ENCODE peak calls at places on chromosomes 2 and 18, in four cellular contexts. One of them, this sample, is unnamed.

GRCh38 chr2:174673876-174674275 is 76.3 kb upstream of the WIPF1 start:
- DNase-seq in HepG2: no peak
- DNase-seq in H1: no peak
- DNase-seq in K562: no peak
- DNase-seq in this sample: no peak

GRCh38 chr2:43052204-43052943 is 174.0 kb downstream of the ZFP36L2 start:
- DNase-seq in H1: no peak
- DNase-seq in HepG2: peak
- DNase-seq in K562: peak
- DNase-seq in this sample: no peak

GRCh38 chr2:49255325-49256023 is 101.2 kb upstream of the FSHR start:
- DNase-seq in HepG2: no peak
- DNase-seq in H1: no peak
- DNase-seq in K562: no peak
- DNase-seq in this sample: no peak

GRCh38 chr2:221895366-221896121 is 323.4 kb upstream of the EPHA4 start:
- DNase-seq in H1: no peak
- DNase-seq in HepG2: no peak
- DNase-seq in K562: no peak
- DNase-seq in this sample: no peak

GRCh38 chr2:222791946-222792649 is 68.7 kb upstream of the ACSL3 start:
- DNase-seq in K562: no peak
- DNase-seq in HepG2: no peak
- DNase-seq in H1: no peak
- DNase-seq in this sample: no peak

GRCh38 chr2:121489284-121489683 is 41.4 kb upstream of the RNU4ATAC start:
- DNase-seq in K562: no peak
- DNase-seq in H1: no peak
- DNase-seq in HepG2: peak
- DNase-seq in this sample: peak

GRCh38 chr2:191748528-191749180 is 70.7 kb downstream of the NABP1 start:
- DNase-seq in HepG2: no peak
- DNase-seq in H1: no peak
- DNase-seq in K562: no peak
- DNase-seq in this sample: peak

GRCh38 chr18:72541871-72542690 is 2.1 kb downstream of the CBLN2 start:
- DNase-seq in HepG2: no peak
- DNase-seq in K562: no peak
- DNase-seq in H1: peak
- DNase-seq in this sample: no peak

GRCh38 chr2:39787950-39788349 is 8.9 kb upstream of the THUMPD2 start:
- DNase-seq in H1: no peak
- DNase-seq in HepG2: no peak
- DNase-seq in K562: no peak
- DNase-seq in this sample: no peak

DNA sequence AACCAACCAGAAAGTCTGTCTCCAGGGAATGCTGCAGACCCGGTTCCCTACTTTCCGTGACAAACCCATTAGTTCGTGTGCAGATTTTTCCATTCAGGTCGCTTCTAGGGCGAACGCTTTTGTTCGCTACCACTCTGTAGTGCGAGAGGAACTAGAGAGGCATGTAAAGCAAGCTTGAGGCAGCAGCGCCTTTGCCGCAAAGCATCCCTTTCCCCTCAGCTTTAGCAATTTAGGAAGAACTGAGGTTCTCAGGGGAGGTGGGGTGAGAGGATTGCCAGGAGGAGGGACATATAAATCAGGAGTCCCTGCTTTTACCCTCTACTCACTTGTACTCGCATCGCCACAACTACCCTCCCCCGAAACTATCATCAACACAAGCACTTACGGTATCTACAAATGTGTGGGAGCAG is 753 bp upstream of the ZNF804A start:
- DNase-seq in K562: no peak
- DNase-seq in HepG2: no peak
- DNase-seq in H1: peak
- DNase-seq in this sample: no peak
- TF ChIP-seq BRCA1 in K562: no peak
- TF ChIP-seq BRCA1 in HepG2: no peak
- TF ChIP-seq BRCA1 in H1: no peak
- TF ChIP-seq BRCA1 in this sample: no peak

GRCh38 chr2:165008916-165009315 is 53.6 kb upstream of the SLC38A11 start:
- DNase-seq in H1: no peak
- DNase-seq in K562: no peak
- DNase-seq in HepG2: no peak
- DNase-seq in this sample: no peak
- TF ChIP-seq BRCA1 in H1: no peak
- TF ChIP-seq BRCA1 in K562: no peak
- TF ChIP-seq BRCA1 in HepG2: no peak
- TF ChIP-seq BRCA1 in this sample: no peak

GRCh38 chr2:9145109-9145751 is 61.4 kb upstream of the ASAP2 start:
- DNase-seq in K562: no peak
- DNase-seq in HepG2: no peak
- DNase-seq in H1: no peak
- DNase-seq in this sample: no peak

GRCh38 chr2:9145752-9146430 is 60.7 kb upstream of the ASAP2 start:
- DNase-seq in K562: no peak
- DNase-seq in H1: peak
- DNase-seq in HepG2: no peak
- DNase-seq in this sample: no peak

GRCh38 chr2:9143264-9143815 is 63.3 kb upstream of the ASAP2 start:
- DNase-seq in HepG2: no peak
- DNase-seq in K562: no peak
- DNase-seq in H1: no peak
- DNase-seq in this sample: no peak

GRCh38 chr2:9144047-9144446 is 62.6 kb upstream of the ASAP2 start:
- DNase-seq in H1: no peak
- DNase-seq in K562: no peak
- DNase-seq in HepG2: no peak
- DNase-seq in this sample: no peak

GRCh38 chr2:9144617-9145016 is 62.0 kb upstream of the ASAP2 start:
- DNase-seq in K562: no peak
- DNase-seq in HepG2: no peak
- DNase-seq in H1: no peak
- DNase-seq in this sample: no peak
- TF ChIP-seq BRCA1 in K562: no peak
- TF ChIP-seq BRCA1 in HepG2: no peak
- TF ChIP-seq BRCA1 in H1: no peak
- TF ChIP-seq BRCA1 in this sample: no peak

GRCh38 chr2:160409480-160409879 is 84.1 kb downstream of the RBMS1 start:
- DNase-seq in H1: no peak
- DNase-seq in HepG2: no peak
- DNase-seq in K562: no peak
- DNase-seq in this sample: no peak

GRCh38 chr2:160406591-160407392 is 86.8 kb downstream of the RBMS1 start:
- DNase-seq in HepG2: peak
- DNase-seq in H1: peak
- DNase-seq in K562: no peak
- DNase-seq in this sample: no peak

GRCh38 chr2:160408205-160408561 is 85.4 kb downstream of the RBMS1 start:
- DNase-seq in K562: no peak
- DNase-seq in HepG2: no peak
- DNase-seq in H1: no peak
- DNase-seq in this sample: no peak

GRCh38 chr2:160408575-160409291 is 84.9 kb downstream of the RBMS1 start:
- DNase-seq in K562: no peak
- DNase-seq in HepG2: no peak
- DNase-seq in H1: no peak
- DNase-seq in this sample: no peak

DNA sequence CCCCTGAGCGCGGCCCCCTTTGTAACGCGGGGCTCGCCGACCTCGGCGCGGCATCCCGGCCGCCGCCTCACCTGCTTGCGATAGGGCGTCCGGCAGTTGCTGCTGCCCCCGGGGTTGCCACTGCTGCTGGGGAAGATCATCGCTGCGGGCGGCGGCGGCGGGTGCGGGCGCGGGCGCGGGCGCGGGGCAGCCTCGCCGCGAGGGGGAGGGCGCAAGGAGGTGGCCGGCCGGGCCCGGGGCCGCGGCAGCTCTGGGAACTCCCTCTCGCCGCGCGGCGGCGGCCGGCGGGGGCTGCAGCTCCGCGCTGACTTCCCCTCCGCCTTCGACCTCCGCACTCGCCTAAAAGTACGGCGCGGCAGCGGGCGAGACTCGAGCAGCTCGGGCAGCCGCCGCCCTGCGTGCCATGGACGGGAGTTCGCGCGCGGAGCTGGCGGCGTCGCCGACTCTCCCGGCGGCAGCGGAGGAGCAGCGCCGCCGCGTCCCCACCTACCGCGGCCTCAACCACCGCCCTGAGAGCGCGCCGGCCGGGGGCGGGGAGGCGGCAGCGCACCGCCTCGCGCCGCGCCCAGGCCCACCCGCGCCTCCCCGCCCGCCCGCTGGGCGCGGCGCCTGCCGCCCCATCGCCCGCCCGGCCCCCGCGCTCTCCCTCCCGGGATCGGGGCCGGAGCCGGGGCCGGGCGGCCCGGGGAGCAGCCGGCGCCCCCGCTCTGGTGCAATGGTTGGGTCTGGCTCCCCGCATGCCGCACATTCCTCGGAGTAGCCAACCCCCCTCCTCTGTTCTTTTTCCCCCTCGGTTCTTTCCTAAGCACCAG is 86.0 kb downstream of the RBMS1 start:
- DNase-seq in HepG2: peak
- DNase-seq in K562: peak
- DNase-seq in H1: peak
- DNase-seq in this sample: no peak
- TF ChIP-seq BRCA1 in HepG2: no peak
- TF ChIP-seq BRCA1 in K562: no peak
- TF ChIP-seq BRCA1 in H1: no peak
- TF ChIP-seq BRCA1 in this sample: no peak

GRCh38 chr2:239575931-239576445 is 175.2 kb upstream of the HDAC4 start:
- DNase-seq in K562: no peak
- DNase-seq in H1: no peak
- DNase-seq in HepG2: no peak
- DNase-seq in this sample: no peak

GRCh38 chr2:239577306-239577705 is 176.5 kb upstream of the HDAC4 start:
- DNase-seq in K562: no peak
- DNase-seq in HepG2: no peak
- DNase-seq in H1: no peak
- DNase-seq in this sample: no peak

GRCh38 chr2:239577913-239578312 is 177.1 kb upstream of the HDAC4 start:
- DNase-seq in H1: no peak
- DNase-seq in HepG2: peak
- DNase-seq in K562: no peak
- DNase-seq in this sample: no peak

GRCh38 chr2:239578381-239578780 is 177.6 kb upstream of the HDAC4 start:
- DNase-seq in K562: no peak
- DNase-seq in HepG2: no peak
- DNase-seq in H1: no peak
- DNase-seq in this sample: no peak

DNA sequence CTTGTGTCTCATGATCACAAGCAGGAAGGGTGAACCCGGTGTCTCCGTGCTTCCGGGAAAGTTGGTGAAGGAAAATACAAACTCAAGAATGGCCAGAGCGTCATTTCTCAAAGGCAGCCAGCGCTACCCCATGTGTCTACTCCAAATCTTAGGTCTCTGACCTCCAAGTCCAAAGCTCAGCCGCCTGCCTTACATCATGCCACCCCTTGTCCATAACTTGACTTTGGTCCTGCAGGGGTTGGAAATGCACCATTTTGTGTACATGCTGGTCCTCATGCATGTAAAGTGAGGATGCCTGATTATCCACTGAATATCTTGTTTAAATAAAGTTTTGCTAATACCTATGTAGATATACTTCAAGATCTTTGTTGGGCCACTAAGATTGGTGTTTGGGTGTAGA is 176.0 kb upstream of the HDAC4 start:
- DNase-seq in K562: no peak
- DNase-seq in HepG2: no peak
- DNase-seq in H1: no peak
- DNase-seq in this sample: no peak
- TF ChIP-seq BRCA1 in K562: no peak
- TF ChIP-seq BRCA1 in HepG2: no peak
- TF ChIP-seq BRCA1 in H1: no peak
- TF ChIP-seq BRCA1 in this sample: no peak

GRCh38 chr2:71153585-71153984 is 23.2 kb downstream of the MPHOSPH10 start:
- DNase-seq in H1: no peak
- DNase-seq in K562: no peak
- DNase-seq in HepG2: no peak
- DNase-seq in this sample: no peak

GRCh38 chr2:71154279-71154678 is 23.8 kb downstream of the MPHOSPH10 start:
- DNase-seq in K562: no peak
- DNase-seq in HepG2: no peak
- DNase-seq in H1: no peak
- DNase-seq in this sample: no peak

GRCh38 chr2:71151620-71152019 is 21.2 kb downstream of the MPHOSPH10 start:
- DNase-seq in K562: no peak
- DNase-seq in HepG2: no peak
- DNase-seq in H1: no peak
- DNase-seq in this sample: no peak

GRCh38 chr2:71148506-71149063 is 18.2 kb downstream of the MPHOSPH10 start:
- DNase-seq in HepG2: no peak
- DNase-seq in H1: no peak
- DNase-seq in K562: no peak
- DNase-seq in this sample: no peak

DNA sequence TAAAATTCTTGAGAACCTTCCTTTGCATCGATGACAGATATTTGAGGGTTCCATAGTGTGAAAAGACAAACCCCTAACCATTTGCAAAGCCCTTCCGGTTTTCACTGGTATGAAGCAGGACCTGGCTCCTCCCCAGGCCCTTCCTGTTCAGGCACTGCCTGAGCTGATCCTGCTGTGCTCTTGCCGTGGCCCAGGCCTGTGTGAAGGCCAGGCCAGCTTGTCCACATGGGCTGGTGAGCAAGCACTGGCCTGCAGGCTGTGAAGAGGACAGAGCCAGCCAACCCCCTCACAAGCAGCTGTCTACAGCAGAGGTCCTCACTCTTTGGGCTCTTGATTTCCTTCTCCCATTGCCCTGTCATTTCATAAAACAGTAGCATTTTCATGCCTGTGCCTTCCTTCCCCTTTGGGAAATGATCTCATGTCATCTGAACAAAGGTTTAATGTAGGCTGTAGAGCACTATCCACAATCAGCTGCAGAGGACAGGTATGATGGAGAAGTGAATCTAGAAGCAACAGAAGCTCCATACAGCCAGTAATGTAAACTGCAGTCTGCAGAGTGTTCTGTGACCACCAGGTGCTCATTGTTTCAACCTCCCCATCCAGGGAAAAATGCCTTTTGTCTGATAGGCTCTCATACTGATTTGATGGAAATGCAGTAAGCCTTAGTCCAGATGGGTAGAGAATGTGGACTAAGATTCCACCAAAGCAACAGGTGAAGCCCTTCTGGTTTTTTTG is 19.8 kb downstream of the MPHOSPH10 start:
- DNase-seq in HepG2: no peak
- DNase-seq in H1: no peak
- DNase-seq in K562: no peak
- DNase-seq in this sample: no peak
- TF ChIP-seq BRCA1 in HepG2: no peak
- TF ChIP-seq BRCA1 in H1: no peak
- TF ChIP-seq BRCA1 in K562: no peak
- TF ChIP-seq BRCA1 in this sample: no peak